ENCODE peak calls at places on chromosome 6, in five cellular contexts. One of them, this sample, is unnamed. For H3K36me3, the result is how much of the 10 kb centered on the place peaks cover.

GRCh38 chr6:31940256-31940664 is 5.6 kb upstream of the CFB start:
- DNase-seq in naive thymus-derived CD4-positive, alpha-beta T cell: no peak
- DNase-seq in spleen: peak
- DNase-seq in thoracic aorta: no peak
- DNase-seq in cardiac muscle cell: no peak
- DNase-seq in this sample: no peak

GRCh38 chr6:108002365-108003221 is 44.6 kb upstream of the SEC63 start:
- DNase-seq in naive thymus-derived CD4-positive, alpha-beta T cell: no peak
- DNase-seq in spleen: no peak
- DNase-seq in thoracic aorta: no peak
- DNase-seq in cardiac muscle cell: no peak
- DNase-seq in this sample: no peak

GRCh38 chr6:128474933-128475332 is 45.5 kb downstream of the PTPRK start:
- DNase-seq in naive thymus-derived CD4-positive, alpha-beta T cell: no peak
- DNase-seq in spleen: no peak
- DNase-seq in thoracic aorta: no peak
- DNase-seq in cardiac muscle cell: no peak
- DNase-seq in this sample: no peak

GRCh38 chr6:24868765-24869164 is 67.0 kb downstream of the RIPOR2 start:
- DNase-seq in naive thymus-derived CD4-positive, alpha-beta T cell: no peak
- DNase-seq in spleen: no peak
- DNase-seq in thoracic aorta: no peak
- DNase-seq in cardiac muscle cell: no peak
- DNase-seq in this sample: no peak

GRCh38 chr6:95159557-95159956 is 417.8 kb upstream of the MANEA start:
- DNase-seq in naive thymus-derived CD4-positive, alpha-beta T cell: no peak
- DNase-seq in spleen: no peak
- DNase-seq in thoracic aorta: no peak
- DNase-seq in cardiac muscle cell: no peak
- DNase-seq in this sample: no peak

GRCh38 chr6:70841115-70841514 is 115.7 kb downstream of the B3GAT2 start:
- DNase-seq in naive thymus-derived CD4-positive, alpha-beta T cell: no peak
- DNase-seq in spleen: no peak
- DNase-seq in thoracic aorta: no peak
- DNase-seq in cardiac muscle cell: no peak
- DNase-seq in this sample: no peak

GRCh38 chr6:7085911-7086310 is 21.9 kb upstream of the RREB1 start:
- DNase-seq in naive thymus-derived CD4-positive, alpha-beta T cell: no peak
- DNase-seq in spleen: no peak
- DNase-seq in thoracic aorta: peak
- DNase-seq in cardiac muscle cell: peak
- DNase-seq in this sample: no peak

GRCh38 chr6:148347076-148348054 is 4.7 kb downstream of the SASH1 start:
- DNase-seq in naive thymus-derived CD4-positive, alpha-beta T cell: no peak
- DNase-seq in spleen: no peak
- DNase-seq in thoracic aorta: no peak
- DNase-seq in cardiac muscle cell: no peak
- DNase-seq in this sample: no peak

GRCh38 chr6:54892831-54893230 is 46.3 kb downstream of the FAM83B start:
- DNase-seq in naive thymus-derived CD4-positive, alpha-beta T cell: no peak
- DNase-seq in spleen: no peak
- DNase-seq in thoracic aorta: no peak
- DNase-seq in cardiac muscle cell: peak
- DNase-seq in this sample: no peak

GRCh38 chr6:128567029-128567428 is 46.6 kb upstream of the PTPRK start:
- DNase-seq in naive thymus-derived CD4-positive, alpha-beta T cell: no peak
- DNase-seq in spleen: no peak
- DNase-seq in thoracic aorta: no peak
- DNase-seq in cardiac muscle cell: no peak
- DNase-seq in this sample: no peak

GRCh38 chr6:56954389-56955170 is at the start of gene BEND6:
- DNase-seq in naive thymus-derived CD4-positive, alpha-beta T cell: no peak
- DNase-seq in spleen: peak
- DNase-seq in thoracic aorta: no peak
- DNase-seq in cardiac muscle cell: peak
- DNase-seq in this sample: peak

GRCh38 chr6:125104425-125104824 is 49.1 kb upstream of the TPD52L1 start:
- DNase-seq in naive thymus-derived CD4-positive, alpha-beta T cell: no peak
- DNase-seq in spleen: no peak
- DNase-seq in thoracic aorta: no peak
- DNase-seq in cardiac muscle cell: peak
- DNase-seq in this sample: no peak

GRCh38 chr6:169824021-169824420 is 72.6 kb downstream of the ERMARD start:
- DNase-seq in naive thymus-derived CD4-positive, alpha-beta T cell: no peak
- DNase-seq in spleen: peak
- DNase-seq in thoracic aorta: no peak
- DNase-seq in cardiac muscle cell: no peak
- DNase-seq in this sample: no peak

GRCh38 chr6:29959492-29959891 is 17.2 kb downstream of the HLA-A start:
- DNase-seq in naive thymus-derived CD4-positive, alpha-beta T cell: no peak
- DNase-seq in spleen: no peak
- DNase-seq in thoracic aorta: no peak
- DNase-seq in cardiac muscle cell: no peak
- DNase-seq in this sample: no peak

GRCh38 chr6:115004982-115005381 is 662.2 kb upstream of the HS3ST5 start:
- DNase-seq in naive thymus-derived CD4-positive, alpha-beta T cell: no peak
- DNase-seq in spleen: no peak
- DNase-seq in thoracic aorta: no peak
- DNase-seq in cardiac muscle cell: no peak
- DNase-seq in this sample: no peak

GRCh38 chr6:16947461-16948159 is 154.2 kb upstream of the STMND1 start:
- DNase-seq in naive thymus-derived CD4-positive, alpha-beta T cell: no peak
- DNase-seq in spleen: no peak
- DNase-seq in thoracic aorta: no peak
- DNase-seq in cardiac muscle cell: peak
- DNase-seq in this sample: no peak

GRCh38 chr6:143038845-143039244 is 21.8 kb upstream of the AIG1 start:
- DNase-seq in naive thymus-derived CD4-positive, alpha-beta T cell: no peak
- DNase-seq in spleen: no peak
- DNase-seq in thoracic aorta: no peak
- DNase-seq in cardiac muscle cell: no peak
- DNase-seq in this sample: peak

GRCh38 chr6:150704447-150705192 is 104.9 kb downstream of the PLEKHG1 start:
- DNase-seq in naive thymus-derived CD4-positive, alpha-beta T cell: no peak
- DNase-seq in spleen: no peak
- DNase-seq in thoracic aorta: no peak
- DNase-seq in cardiac muscle cell: no peak
- DNase-seq in this sample: no peak

GRCh38 chr6:42774201-42774600 is 7.7 kb upstream of the BICRAL start:
- DNase-seq in naive thymus-derived CD4-positive, alpha-beta T cell: peak
- DNase-seq in spleen: no peak
- DNase-seq in thoracic aorta: no peak
- DNase-seq in cardiac muscle cell: no peak
- DNase-seq in this sample: peak

GRCh38 chr6:83952830-83953229 is 80.7 kb upstream of the MRAP2 start:
- DNase-seq in naive thymus-derived CD4-positive, alpha-beta T cell: no peak
- DNase-seq in spleen: no peak
- DNase-seq in thoracic aorta: no peak
- DNase-seq in cardiac muscle cell: peak
- DNase-seq in this sample: no peak

GRCh38 chr6:136816716-136817115 is 5.7 kb upstream of the PEX7 start:
- DNase-seq in naive thymus-derived CD4-positive, alpha-beta T cell: no peak
- DNase-seq in spleen: no peak
- DNase-seq in thoracic aorta: no peak
- DNase-seq in cardiac muscle cell: no peak
- DNase-seq in this sample: no peak

GRCh38 chr6:26217714-26218075 is 130.5 kb downstream of the HFE start:
- DNase-seq in naive thymus-derived CD4-positive, alpha-beta T cell: no peak
- DNase-seq in spleen: peak
- DNase-seq in thoracic aorta: no peak
- DNase-seq in cardiac muscle cell: peak
- DNase-seq in this sample: peak

GRCh38 chr6:161186173-161186769 is 87.6 kb downstream of the AGPAT4 start:
- DNase-seq in naive thymus-derived CD4-positive, alpha-beta T cell: no peak
- DNase-seq in spleen: no peak
- DNase-seq in thoracic aorta: no peak
- DNase-seq in cardiac muscle cell: peak
- DNase-seq in this sample: peak

GRCh38 chr6:27591660-27592059 is 118.8 kb upstream of the ZNF184 start:
- DNase-seq in naive thymus-derived CD4-positive, alpha-beta T cell: no peak
- DNase-seq in spleen: no peak
- DNase-seq in thoracic aorta: no peak
- DNase-seq in cardiac muscle cell: peak
- DNase-seq in this sample: no peak

GRCh38 chr6:147255948-147256674 is 51.9 kb downstream of the STXBP5 start:
- DNase-seq in naive thymus-derived CD4-positive, alpha-beta T cell: no peak
- DNase-seq in spleen: no peak
- DNase-seq in thoracic aorta: no peak
- DNase-seq in cardiac muscle cell: no peak
- DNase-seq in this sample: no peak

GRCh38 chr6:151071295-151071694 is 168.5 kb upstream of the AKAP12 start:
- DNase-seq in naive thymus-derived CD4-positive, alpha-beta T cell: no peak
- DNase-seq in spleen: no peak
- DNase-seq in thoracic aorta: peak
- DNase-seq in cardiac muscle cell: peak
- DNase-seq in this sample: no peak

GRCh38 chr6:137080711-137081110 is 35.9 kb upstream of the IL20RA start:
- DNase-seq in naive thymus-derived CD4-positive, alpha-beta T cell: no peak
- DNase-seq in spleen: no peak
- DNase-seq in thoracic aorta: no peak
- DNase-seq in cardiac muscle cell: no peak
- DNase-seq in this sample: no peak

GRCh38 chr6:27096834-27097511 is 150.5 kb upstream of the PRSS16 start:
- DNase-seq in naive thymus-derived CD4-positive, alpha-beta T cell: no peak
- DNase-seq in spleen: no peak
- DNase-seq in thoracic aorta: no peak
- DNase-seq in cardiac muscle cell: peak
- DNase-seq in this sample: no peak

GRCh38 chr6:11042750-11043551 is 1.2 kb downstream of the ELOVL2 start:
- DNase-seq in naive thymus-derived CD4-positive, alpha-beta T cell: no peak
- DNase-seq in spleen: no peak
- DNase-seq in thoracic aorta: no peak
- DNase-seq in cardiac muscle cell: peak
- DNase-seq in this sample: no peak

GRCh38 chr6:77038801-77039200 is 424.5 kb downstream of the HTR1B start:
- DNase-seq in naive thymus-derived CD4-positive, alpha-beta T cell: no peak
- DNase-seq in spleen: no peak
- DNase-seq in thoracic aorta: no peak
- DNase-seq in cardiac muscle cell: peak
- DNase-seq in this sample: no peak

GRCh38 chr6:45728674-45729073 is 287.0 kb downstream of the CLIC5 start:
- DNase-seq in naive thymus-derived CD4-positive, alpha-beta T cell: no peak
- DNase-seq in spleen: no peak
- DNase-seq in thoracic aorta: no peak
- DNase-seq in cardiac muscle cell: peak
- DNase-seq in this sample: no peak

GRCh38 chr6:154969796-154970195 is 25.3 kb upstream of the TIAM2 start:
- DNase-seq in naive thymus-derived CD4-positive, alpha-beta T cell: no peak
- DNase-seq in spleen: no peak
- DNase-seq in thoracic aorta: no peak
- DNase-seq in cardiac muscle cell: peak
- DNase-seq in this sample: no peak

GRCh38 chr6:130928993-130929678 is 101.9 kb downstream of the SMLR1 start:
- DNase-seq in naive thymus-derived CD4-positive, alpha-beta T cell: no peak
- DNase-seq in spleen: no peak
- DNase-seq in thoracic aorta: no peak
- DNase-seq in cardiac muscle cell: peak
- DNase-seq in this sample: no peak

GRCh38 chr6:132084811-132085509 is 133.8 kb upstream of the CCN2 start:
- DNase-seq in naive thymus-derived CD4-positive, alpha-beta T cell: no peak
- DNase-seq in spleen: no peak
- DNase-seq in thoracic aorta: no peak
- DNase-seq in cardiac muscle cell: peak
- DNase-seq in this sample: no peak

DNA sequence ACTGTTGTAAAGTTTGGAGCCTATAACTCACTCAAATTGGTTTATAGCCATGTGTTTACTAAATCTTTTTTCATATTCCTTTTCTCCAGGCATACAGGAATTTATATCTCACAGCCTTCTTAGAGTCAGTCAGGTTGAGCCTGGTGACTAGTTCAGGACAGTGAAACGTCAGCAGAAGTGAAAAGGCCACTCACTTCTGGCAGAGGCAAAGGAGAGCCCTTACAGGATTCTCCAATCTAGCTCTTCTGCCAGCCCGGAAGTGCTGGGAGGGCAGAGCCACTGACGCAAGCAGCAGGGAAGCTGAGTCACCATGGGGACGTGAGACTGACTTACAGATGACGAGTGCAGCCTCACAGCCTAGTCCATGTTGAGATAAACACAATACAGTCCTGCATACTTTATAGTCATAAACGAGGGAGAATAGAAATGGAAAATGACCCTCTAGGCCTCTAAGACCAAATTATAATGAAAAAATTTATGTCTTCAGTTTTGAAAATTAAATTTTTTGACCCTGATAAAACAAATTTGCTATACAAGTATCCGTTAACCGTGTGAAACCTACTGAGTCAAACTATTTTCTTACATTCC is 1.3 kb downstream of the PXT1 start:
- DNase-seq in naive thymus-derived CD4-positive, alpha-beta T cell: peak
- DNase-seq in spleen: peak
- DNase-seq in thoracic aorta: peak
- DNase-seq in cardiac muscle cell: peak
- DNase-seq in this sample: peak
- H3K4me3 ChIP-seq in naive thymus-derived CD4-positive, alpha-beta T cell: no peak
- H3K4me3 ChIP-seq in spleen: no peak
- H3K4me3 ChIP-seq in thoracic aorta: no peak
- H3K4me3 ChIP-seq in cardiac muscle cell: no peak
- H3K4me3 ChIP-seq in this sample: peak

DNA sequence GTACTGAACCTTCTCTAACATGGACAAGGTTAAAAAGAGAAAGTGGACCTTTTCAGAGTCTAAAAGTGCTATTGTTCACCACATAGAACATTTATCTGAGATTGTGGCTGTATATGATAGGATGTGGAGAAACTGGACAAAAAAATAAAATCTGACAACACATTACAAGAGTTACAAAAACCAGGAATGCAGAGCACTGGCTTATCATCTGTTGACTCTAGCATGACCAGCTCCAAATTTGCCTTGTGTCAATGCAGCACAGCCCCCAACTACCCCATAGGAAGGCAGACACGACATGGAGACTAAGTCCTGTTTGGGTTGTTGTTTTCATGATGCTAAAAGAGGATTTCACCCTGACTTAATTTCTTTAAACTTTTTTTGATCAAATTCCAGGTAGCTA is 436.9 kb upstream of the MARCKS start:
- DNase-seq in naive thymus-derived CD4-positive, alpha-beta T cell: no peak
- DNase-seq in spleen: no peak
- DNase-seq in thoracic aorta: no peak
- DNase-seq in cardiac muscle cell: no peak
- DNase-seq in this sample: no peak
- H3K36me3 ChIP-seq in naive thymus-derived CD4-positive, alpha-beta T cell: under half
- H3K36me3 ChIP-seq in spleen: under half
- H3K36me3 ChIP-seq in thoracic aorta: under half
- H3K36me3 ChIP-seq in cardiac muscle cell: under half
- H3K36me3 ChIP-seq in this sample: under half

GRCh38 chr6:41621367-41621766 is 16.9 kb upstream of the MDFI start:
- DNase-seq in naive thymus-derived CD4-positive, alpha-beta T cell: no peak
- DNase-seq in spleen: no peak
- DNase-seq in thoracic aorta: no peak
- DNase-seq in cardiac muscle cell: no peak
- DNase-seq in this sample: no peak
- H3K4me3 ChIP-seq in naive thymus-derived CD4-positive, alpha-beta T cell: no peak
- H3K4me3 ChIP-seq in spleen: no peak
- H3K4me3 ChIP-seq in thoracic aorta: no peak
- H3K4me3 ChIP-seq in cardiac muscle cell: no peak
- H3K4me3 ChIP-seq in this sample: no peak

GRCh38 chr6:158868122-158868480 is 48.9 kb upstream of the EZR start:
- DNase-seq in naive thymus-derived CD4-positive, alpha-beta T cell: no peak
- DNase-seq in spleen: no peak
- DNase-seq in thoracic aorta: no peak
- DNase-seq in cardiac muscle cell: no peak
- DNase-seq in this sample: no peak
- H3K36me3 ChIP-seq in naive thymus-derived CD4-positive, alpha-beta T cell: under half
- H3K36me3 ChIP-seq in spleen: under half
- H3K36me3 ChIP-seq in thoracic aorta: under half
- H3K36me3 ChIP-seq in cardiac muscle cell: under half
- H3K36me3 ChIP-seq in this sample: under half

This sample was measured in CD4-positive, CD25-positive, alpha-beta regulatory T cell.